ENCODE peak calls at places on chromosomes 11 and 22, in five cellular contexts. G is A549, U is HFF-Myc, S is astrocyte of the spinal cord, Y is spleen. E is an unnamed sample.

GRCh38 chr22:41092847-41093371 is 517 bp downstream of the EP300 start:
- DNase-seq in G (peak), U (no peak), S (peak), Y (peak), E (peak)

GRCh38 chr11:3827434-3828186 is 13.1 kb downstream of the RHOG start:
- DNase-seq in G (no peak), U (no peak), S (no peak), Y (no peak), E (no peak)

GRCh38 chr11:31355817-31356216 is 13.7 kb downstream of the DCDC1 start:
- DNase-seq in G (no peak), U (no peak), S (no peak), Y (no peak), E (no peak)

GRCh38 chr22:20551805-20552449 is 44.5 kb downstream of the MED15 start:
- DNase-seq in G (no peak), U (no peak), S (no peak), Y (peak), E (no peak)

GRCh38 chr22:42992092-42992491 is 22.9 kb downstream of the PACSIN2 start:
- DNase-seq in G (no peak), U (no peak), S (no peak), Y (no peak), E (no peak)

GRCh38 chr11:8083088-8083395 is 2.0 kb downstream of the TUB start:
- DNase-seq in G (no peak), U (no peak), S (no peak), Y (peak), E (no peak)

GRCh38 chr11:133832096-133833081 is 12.9 kb downstream of the SPATA19 start:
- DNase-seq in G (no peak), U (no peak), S (no peak), Y (no peak), E (no peak)

GRCh38 chr22:49229483-49230193 is 598.0 kb downstream of the BRD1 start:
- DNase-seq in G (no peak), U (no peak), S (no peak), Y (no peak), E (no peak)

GRCh38 chr22:36528336-36528735 is 630 bp downstream of the EIF3D start:
- DNase-seq in G (no peak), U (no peak), S (peak), Y (no peak), E (no peak)

GRCh38 chr11:122141757-122142156 is 25.7 kb upstream of the BLID start:
- DNase-seq in G (no peak), U (no peak), S (no peak), Y (no peak), E (no peak)

GRCh38 chr11:103812680-103813079 is 223.8 kb upstream of the DDI1 start:
- DNase-seq in G (no peak), U (no peak), S (peak), Y (no peak), E (no peak)

GRCh38 chr11:108663154-108663877 is 1.6 kb upstream of the DDX10 start:
- DNase-seq in G (no peak), U (no peak), S (no peak), Y (no peak), E (no peak)

GRCh38 chr11:108069947-108070346 is 51.4 kb upstream of the ACAT1 start:
- DNase-seq in G (no peak), U (no peak), S (peak), Y (no peak), E (peak)

GRCh38 chr22:43126506-43127165 is 16.1 kb downstream of the BIK start:
- DNase-seq in G (peak), U (peak), S (peak), Y (no peak), E (peak)

GRCh38 chr11:12508151-12508740 is 130.9 kb downstream of the PARVA start:
- DNase-seq in G (no peak), U (peak), S (peak), Y (no peak), E (peak)

GRCh38 chr11:41534861-41535260 is 75.4 kb upstream of the LRRC4C start:
- DNase-seq in G (no peak), U (no peak), S (no peak), Y (no peak), E (no peak)

GRCh38 chr11:11036185-11037161 is 178.6 kb upstream of the ZBED5 start:
- DNase-seq in G (peak), U (peak), S (peak), Y (no peak), E (peak)

GRCh38 chr11:125871391-125872137 is 15.9 kb upstream of the HYLS1 start:
- DNase-seq in G (peak), U (no peak), S (peak), Y (no peak), E (no peak)

GRCh38 chr22:25448435-25449051 is 115.9 kb upstream of the GRK3 start:
- DNase-seq in G (peak), U (no peak), S (peak), Y (no peak), E (peak)

GRCh38 chr22:47154621-47155081 is 392.2 kb downstream of the TBC1D22A start:
- DNase-seq in G (no peak), U (no peak), S (peak), Y (no peak), E (peak)

GRCh38 chr11:76793391-76793811 is 10.2 kb downstream of the TSKU start:
- DNase-seq in G (peak), U (no peak), S (peak), Y (peak), E (no peak)

GRCh38 chr11:70467196-70468085 is 69.1 kb downstream of the CTTN start:
- DNase-seq in G (peak), U (no peak), S (peak), Y (peak), E (peak)

GRCh38 chr11:10489444-10489785 is 34.4 kb downstream of the AMPD3 start:
- DNase-seq in G (no peak), U (no peak), S (no peak), Y (no peak), E (no peak)

GRCh38 chr11:92859290-92859689 is 110.2 kb upstream of the MTNR1B start:
- DNase-seq in G (no peak), U (no peak), S (no peak), Y (no peak), E (no peak)

GRCh38 chr22:29456211-29456671 is 17.9 kb downstream of the RFPL1 start:
- DNase-seq in G (no peak), U (no peak), S (peak), Y (no peak), E (peak)

GRCh38 chr11:112929432-112929831 is 31.8 kb upstream of the NCAM1 start:
- DNase-seq in G (no peak), U (no peak), S (no peak), Y (no peak), E (no peak)

GRCh38 chr22:33361581-33361980 is 303.4 kb upstream of the SYN3 start:
- DNase-seq in G (no peak), U (no peak), S (no peak), Y (no peak), E (no peak)

GRCh38 chr22:39405346-39406085 is 5.9 kb downstream of the TAB1 start:
- DNase-seq in G (no peak), U (no peak), S (peak), Y (peak), E (peak)

GRCh38 chr22:50148991-50149721 is 21.4 kb upstream of the PANX2 start:
- DNase-seq in G (peak), U (no peak), S (peak), Y (peak), E (peak)

GRCh38 chr11:85475637-85476517 is 151.3 kb downstream of the DLG2 start:
- DNase-seq in G (no peak), U (no peak), S (no peak), Y (no peak), E (no peak)

GRCh38 chr22:42432020-42432596 is at the start of gene NFAM1:
- DNase-seq in G (no peak), U (no peak), S (no peak), Y (peak), E (no peak)

GRCh38 chr11:41039592-41039991 is 419.9 kb downstream of the LRRC4C start:
- DNase-seq in G (no peak), U (no peak), S (no peak), Y (no peak), E (no peak)

GRCh38 chr11:118841469-118842222 is 42.0 kb upstream of the CXCR5 start:
- DNase-seq in G (no peak), U (no peak), S (no peak), Y (no peak), E (no peak)

DNA sequence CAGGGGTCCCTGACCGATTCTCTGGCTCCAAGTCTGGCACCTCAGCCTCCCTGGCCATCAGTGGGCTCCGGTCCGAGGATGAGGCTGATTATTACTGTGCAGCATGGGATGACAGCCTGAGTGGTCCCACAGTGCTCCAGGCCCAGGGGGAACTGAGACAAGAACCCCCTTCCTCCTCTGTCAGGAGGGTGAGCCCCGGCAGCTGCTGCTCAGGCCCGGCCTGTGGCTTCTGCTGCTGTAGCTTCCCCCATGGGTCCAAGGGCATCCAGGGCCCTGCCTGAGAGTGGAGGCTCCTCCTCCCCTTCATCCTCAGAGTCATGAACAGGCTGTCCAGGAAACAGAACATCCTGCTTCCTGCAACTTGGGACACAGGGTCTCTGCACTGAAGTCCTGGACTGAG is 113.5 kb downstream of the VPREB1 start:
- DNase-seq in G (no peak), U (no peak), S (no peak), Y (peak), E (no peak)
- H3K4me3 ChIP-seq in G (no peak), U (no peak), S (no peak), Y (no peak), E (no peak)

GRCh38 chr11:90947930-90948329 is 725.1 kb upstream of the CHORDC1 start:
- DNase-seq in G (no peak), U (no peak), S (no peak), Y (no peak), E (no peak)
- TF ChIP-seq CTCF in G (peak), U (no peak), S (no peak), Y (no peak), E (no peak)

GRCh38 chr11:96447711-96448110 is 57.9 kb downstream of the JRKL start:
- DNase-seq in G (no peak), U (no peak), S (no peak), Y (no peak), E (no peak)
- H3K4me3 ChIP-seq in G (no peak), U (no peak), S (no peak), Y (no peak), E (no peak)

DNA sequence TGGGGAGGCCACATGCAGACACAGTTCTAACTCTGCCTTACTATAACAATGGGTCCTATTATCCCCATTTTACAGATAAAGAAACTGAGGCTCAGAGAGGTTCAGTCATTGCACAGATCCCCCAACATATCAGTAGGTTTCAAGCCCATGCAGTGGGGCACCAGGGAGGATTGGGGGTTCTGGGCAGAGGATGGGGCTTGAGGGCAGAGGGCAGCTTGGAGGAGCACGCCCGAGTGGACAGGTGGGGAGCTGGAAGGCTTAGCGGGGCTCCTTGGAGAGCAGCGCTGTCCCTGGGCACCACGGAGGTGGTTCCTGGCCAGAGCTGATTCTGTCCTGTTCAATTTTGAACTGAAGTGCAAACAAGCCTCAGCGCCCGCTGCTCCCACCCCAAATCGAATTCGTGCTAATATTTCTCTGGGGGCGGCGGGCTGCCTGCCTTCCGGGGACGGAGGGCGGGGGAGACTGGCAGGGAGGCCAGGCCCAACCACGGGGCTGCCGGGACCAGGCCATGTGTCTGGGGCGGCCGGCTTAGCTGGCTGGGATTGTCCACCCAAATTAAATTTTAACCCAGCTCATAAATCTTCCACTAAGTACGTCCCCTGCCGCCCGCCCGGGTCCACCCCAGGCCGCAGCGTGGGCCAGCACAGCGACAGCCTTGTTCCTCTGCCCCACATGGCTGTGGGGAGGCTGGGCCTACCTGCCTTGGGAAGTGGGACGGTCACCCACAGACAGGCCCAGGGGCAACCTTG is 49.4 kb downstream of the FLRT1 start:
- DNase-seq in G (peak), U (no peak), S (no peak), Y (no peak), E (no peak)
- TF ChIP-seq CTCF in G (no peak), U (no peak), S (no peak), Y (no peak), E (no peak)

GRCh38 chr22:17778412-17778976 is 4.2 kb upstream of the BID start:
- DNase-seq in G (no peak), U (no peak), S (no peak), Y (no peak), E (no peak)

GRCh38 chr22:17779286-17780115 is 5.2 kb upstream of the BID start:
- DNase-seq in G (no peak), U (no peak), S (no peak), Y (peak), E (no peak)

GRCh38 chr22:17777005-17777716 is 2.9 kb upstream of the BID start:
- DNase-seq in G (no peak), U (no peak), S (no peak), Y (peak), E (no peak)

GRCh38 chr22:17775781-17776470 is 1.7 kb upstream of the BID start:
- DNase-seq in G (no peak), U (no peak), S (no peak), Y (no peak), E (no peak)

DNA sequence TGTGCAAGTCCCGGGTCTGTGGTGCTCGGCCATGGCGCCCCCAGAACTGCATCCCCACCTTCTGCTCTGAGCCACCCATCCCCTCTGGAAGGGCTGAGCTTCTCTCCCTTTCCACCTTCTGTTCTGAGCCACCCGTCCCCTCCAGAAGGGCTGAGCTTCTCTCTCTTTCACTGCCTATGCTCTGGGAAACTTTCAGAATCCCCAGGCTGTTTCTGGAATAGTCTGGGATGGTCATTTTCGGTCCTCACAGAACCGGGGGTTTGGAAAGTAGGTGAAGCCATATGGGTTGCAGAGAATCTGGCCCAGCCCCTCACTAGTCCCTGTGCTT is 3.4 kb upstream of the BID start:
- DNase-seq in G (no peak), U (no peak), S (no peak), Y (no peak), E (no peak)
- H3K4me3 ChIP-seq in G (no peak), U (no peak), S (no peak), Y (peak), E (no peak)

DNA sequence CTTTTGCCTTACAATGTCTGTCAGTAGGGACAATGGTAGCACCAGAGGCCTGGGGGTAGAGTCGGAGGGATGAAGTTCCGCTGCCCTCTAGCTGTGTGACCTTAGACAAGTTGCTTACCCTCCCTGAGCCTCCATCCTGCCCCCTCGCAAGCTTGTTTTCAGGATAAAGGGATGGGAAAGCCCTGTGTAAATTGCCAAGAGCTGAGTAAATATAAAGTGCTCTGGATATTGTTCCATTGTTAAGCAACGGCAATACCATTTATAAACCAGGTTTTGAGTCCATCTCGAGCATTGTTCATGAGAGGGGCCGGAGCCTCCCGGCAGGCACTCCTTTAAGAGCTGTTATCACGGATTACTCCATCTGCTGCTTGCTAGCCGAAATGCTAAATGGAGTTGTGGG is 72.9 kb downstream of the ZBTB16 start:
- DNase-seq in G (no peak), U (no peak), S (no peak), Y (no peak), E (no peak)
- TF ChIP-seq CTCF in G (no peak), U (no peak), S (no peak), Y (no peak), E (no peak)

GRCh38 chr11:61149624-61150615 is 11.3 kb downstream of the VPS37C start:
- DNase-seq in G (no peak), U (no peak), S (no peak), Y (peak), E (no peak)
- H3K4me3 ChIP-seq in G (no peak), U (no peak), S (no peak), Y (no peak), E (no peak)